ENCODE peak calls at places on chromosome 22, in seven cellular contexts. Z is activated CD4-positive, alpha-beta T cell treated with anti-CD3 and anti-CD28 coated beads for 48 hours; O is effector memory CD4-positive, alpha-beta T cell; B is DMS79; H is psoas muscle; C is NCI-H2081; P is GM20000. W is an unnamed sample.
A peak's percentile ranks its signal among the peaks of the same experiment; 100 is the strongest.

GRCh38 chr22:20748820-20749428 is 25.0 kb upstream of the SERPIND1 start:
- DNase-seq in Z (no peak), O (no peak), B (no peak), H (no peak), C (no peak), P (peak; percentile 74), W (no peak)

GRCh38 chr22:45638834-45639746 is 32.5 kb upstream of the ATXN10 start:
- DNase-seq in Z (no peak), O (no peak), B (peak; percentile 83), H (peak; percentile 85), C (no peak), P (no peak), W (no peak)

GRCh38 chr22:36253523-36254490 is 874 bp downstream of the APOL1 start:
- DNase-seq in Z (peak; percentile 60), O (no peak), B (no peak), H (no peak), C (peak; percentile 2), P (no peak), W (no peak)

GRCh38 chr22:48265000-48265625 is 1502.7 kb downstream of the TBC1D22A start:
- DNase-seq in Z (no peak), O (no peak), B (no peak), H (no peak), C (no peak), P (no peak), W (no peak)

GRCh38 chr22:19663821-19664325 is 50.4 kb upstream of the SEPTIN5 start:
- DNase-seq in Z (no peak), O (no peak), B (no peak), H (peak; percentile 79), C (peak; percentile 59), P (no peak), W (no peak)

GRCh38 chr22:49971232-49972162 is 10.9 kb downstream of the PIM3 start:
- DNase-seq in Z (peak; percentile 86), O (no peak), B (no peak), H (peak; percentile 95), C (no peak), P (peak; percentile 73), W (no peak)

GRCh38 chr22:49302150-49302460 is 525.6 kb downstream of the BRD1 start:
- DNase-seq in Z (no peak), O (no peak), B (no peak), H (no peak), C (no peak), P (no peak), W (no peak)

GRCh38 chr22:26554956-26555355 is 35.0 kb downstream of the TPST2 start:
- DNase-seq in Z (no peak), O (no peak), B (no peak), H (no peak), C (no peak), P (no peak), W (no peak)

GRCh38 chr22:38148252-38148651 is 33.4 kb downstream of the PLA2G6 start:
- DNase-seq in Z (no peak), O (no peak), B (no peak), H (no peak), C (no peak), P (no peak), W (no peak)

GRCh38 chr22:19970031-19970478 is 28.4 kb upstream of the TXNRD2 start:
- DNase-seq in Z (no peak), O (no peak), B (no peak), H (no peak), C (no peak), P (no peak), W (no peak)

GRCh38 chr22:50612715-50613221 is 12.2 kb downstream of the MAPK8IP2 start:
- DNase-seq in Z (peak; percentile 24), O (no peak), B (no peak), H (peak; percentile 52), C (no peak), P (peak; percentile 52), W (no peak)

GRCh38 chr22:37276771-37277170 is 5.5 kb upstream of the CYTH4 start:
- DNase-seq in Z (no peak), O (no peak), B (no peak), H (no peak), C (no peak), P (no peak), W (no peak)

GRCh38 chr22:39207141-39208012 is 37.4 kb downstream of the PDGFB start:
- DNase-seq in Z (no peak), O (no peak), B (no peak), H (no peak), C (peak; percentile 41), P (no peak), W (peak; percentile 56)

GRCh38 chr22:49446145-49446758 is 381.4 kb downstream of the BRD1 start:
- DNase-seq in Z (no peak), O (no peak), B (no peak), H (no peak), C (no peak), P (no peak), W (no peak)

GRCh38 chr22:28999510-29000224 is 62.0 kb downstream of the C22orf31 start:
- DNase-seq in Z (no peak), O (no peak), B (no peak), H (no peak), C (no peak), P (no peak), W (no peak)

GRCh38 chr22:29987143-29987542 is 93.1 kb upstream of the HORMAD2 start:
- DNase-seq in Z (no peak), O (no peak), B (no peak), H (no peak), C (no peak), P (no peak), W (no peak)

GRCh38 chr22:36826262-36826661 is 9.4 kb upstream of the PVALB start:
- DNase-seq in Z (no peak), O (no peak), B (no peak), H (no peak), C (no peak), P (no peak), W (no peak)

W was measured in NCI-H774.